ENCODE peak calls at places on chromosomes 7 and 10, in six cellular contexts. B is astrocyte, E is heart left ventricle, O is right lobe of liver, T is A549, X is cardiac muscle cell. W is an unnamed sample. For H3K9me3 and H3K4me1, the result is how much of the 10 kb centered on the place peaks cover.

GRCh38 chr7:74027124-74027682 is 770 bp upstream of the ELN start:
- DNase-seq in B (no peak), E (no peak), O (no peak), T (no peak), X (no peak), W (no peak)

GRCh38 chr10:72695496-72695895 is 3.6 kb downstream of the MCU start:
- DNase-seq in B (no peak), E (no peak), O (no peak), T (no peak), X (no peak), W (no peak)

GRCh38 chr7:111796671-111797070 is 234.4 kb upstream of the IMMP2L start:
- DNase-seq in B (peak), E (no peak), O (no peak), T (peak), X (no peak), W (peak)

GRCh38 chr7:20316706-20317105 is 14.0 kb upstream of the ITGB8 start:
- DNase-seq in B (no peak), E (no peak), O (no peak), T (no peak), X (no peak), W (no peak)

GRCh38 chr7:42237891-42238531 is 1.0 kb upstream of the GLI3 start:
- DNase-seq in B (peak), E (peak), O (peak), T (no peak), X (peak), W (peak)

GRCh38 chr10:12237265-12238220 is 41.6 kb downstream of the CDC123 start:
- DNase-seq in B (no peak), E (no peak), O (no peak), T (no peak), X (no peak), W (no peak)

GRCh38 chr7:158353606-158354570 is 233.7 kb downstream of the PTPRN2 start:
- DNase-seq in B (no peak), E (no peak), O (no peak), T (peak), X (no peak), W (peak)

GRCh38 chr10:116281780-116282179 is 8.8 kb upstream of the GFRA1 start:
- DNase-seq in B (no peak), E (no peak), O (no peak), T (no peak), X (no peak), W (no peak)

GRCh38 chr10:114022751-114023150 is 20.9 kb upstream of the ADRB1 start:
- DNase-seq in B (no peak), E (no peak), O (no peak), T (no peak), X (no peak), W (no peak)

GRCh38 chr7:133955208-133955607 is 171.9 kb upstream of the LRGUK start:
- DNase-seq in B (no peak), E (no peak), O (no peak), T (no peak), X (no peak), W (no peak)

GRCh38 chr7:140079121-140079536 is 16.4 kb upstream of the PARP12 start:
- DNase-seq in B (peak), E (no peak), O (no peak), T (peak), X (peak), W (no peak)

GRCh38 chr10:28291881-28292297 is 11.0 kb downstream of the MPP7 start:
- DNase-seq in B (peak), E (no peak), O (no peak), T (no peak), X (no peak), W (no peak)

GRCh38 chr10:5291501-5292195 is 73.1 kb upstream of the UCN3 start:
- DNase-seq in B (peak), E (peak), O (no peak), T (peak), X (no peak), W (peak)

GRCh38 chr10:94183666-94184264 is 179.0 kb downstream of the NOC3L start:
- DNase-seq in B (peak), E (no peak), O (no peak), T (peak), X (no peak), W (no peak)

GRCh38 chr7:132251327-132251659 is 325.0 kb downstream of the PLXNA4 start:
- DNase-seq in B (no peak), E (peak), O (no peak), T (peak), X (no peak), W (peak)

GRCh38 chr7:90236890-90237289 is 8.1 kb upstream of the CFAP69 start:
- DNase-seq in B (no peak), E (no peak), O (no peak), T (no peak), X (no peak), W (no peak)

GRCh38 chr7:31087351-31087750 is 35.2 kb downstream of the ADCYAP1R1 start:
- DNase-seq in B (no peak), E (no peak), O (peak), T (no peak), X (no peak), W (no peak)

GRCh38 chr10:70656489-70656888 is 15.8 kb upstream of the ADAMTS14 start:
- DNase-seq in B (peak), E (peak), O (peak), T (no peak), X (no peak), W (no peak)

GRCh38 chr10:66916030-66916429 is 9.8 kb upstream of the LRRTM3 start:
- DNase-seq in B (no peak), E (no peak), O (no peak), T (no peak), X (no peak), W (no peak)

GRCh38 chr10:17229016-17229716 is 1.1 kb downstream of the VIM start:
- DNase-seq in B (peak), E (peak), O (peak), T (peak), X (peak), W (peak)

GRCh38 chr10:121596668-121597503 is 1.4 kb downstream of the FGFR2 start:
- DNase-seq in B (no peak), E (no peak), O (peak), T (no peak), X (peak), W (peak)

GRCh38 chr10:132539894-132540293 is 2.3 kb downstream of the INPP5A start:
- DNase-seq in B (peak), E (no peak), O (no peak), T (no peak), X (no peak), W (no peak)

GRCh38 chr7:37065779-37066271 is 341.5 kb upstream of the AOAH start:
- DNase-seq in B (peak), E (no peak), O (no peak), T (no peak), X (no peak), W (no peak)

GRCh38 chr7:5689118-5689517 is 92.3 kb downstream of the RNF216 start:
- DNase-seq in B (no peak), E (no peak), O (no peak), T (no peak), X (no peak), W (no peak)

GRCh38 chr10:112958275-112958995 is 8.4 kb downstream of the TCF7L2 start:
- DNase-seq in B (peak), E (no peak), O (no peak), T (peak), X (no peak), W (no peak)

GRCh38 chr10:88262591-88263234 is 320.4 kb downstream of the RNLS start:
- DNase-seq in B (no peak), E (no peak), O (no peak), T (no peak), X (no peak), W (no peak)

GRCh38 chr7:77858278-77858677 is 59.7 kb downstream of the PHTF2 start:
- DNase-seq in B (no peak), E (no peak), O (no peak), T (no peak), X (no peak), W (no peak)

GRCh38 chr7:77859343-77859742 is 60.8 kb downstream of the PHTF2 start:
- DNase-seq in B (no peak), E (no peak), O (no peak), T (no peak), X (no peak), W (no peak)

DNA sequence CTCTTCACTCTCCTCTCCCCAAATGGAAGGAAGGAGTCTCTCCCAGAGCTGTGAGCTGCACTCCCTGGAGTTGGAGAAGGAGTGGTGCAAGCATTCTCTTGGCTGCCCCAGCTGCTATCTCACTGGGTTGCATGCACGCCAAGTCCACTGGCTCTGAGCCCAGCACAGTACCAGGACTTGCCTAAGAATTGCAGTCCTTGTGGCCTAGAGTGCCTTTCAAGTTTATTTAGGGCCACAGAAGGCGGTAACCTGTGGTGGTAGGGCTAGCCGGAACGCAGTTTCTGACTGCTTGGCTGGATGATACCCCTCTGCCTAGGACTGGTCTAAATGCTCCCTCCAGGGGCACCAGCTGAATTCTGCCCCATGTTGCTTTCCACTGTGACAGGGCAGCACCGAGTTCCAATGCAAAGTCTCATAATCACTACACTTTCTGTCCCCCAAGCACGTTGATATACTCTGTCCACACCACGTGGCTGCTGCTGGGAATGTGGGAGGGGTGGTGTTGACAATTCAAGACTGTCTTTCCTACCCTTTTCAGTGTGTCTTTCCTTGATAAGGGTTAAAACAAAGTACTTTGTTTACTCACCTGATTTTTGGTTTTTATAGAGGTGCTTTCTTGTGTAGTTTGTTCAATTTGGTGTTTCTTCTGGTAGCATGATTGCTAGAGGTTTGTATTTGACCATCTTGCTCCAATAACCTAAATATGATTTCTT is 57.0 kb downstream of the PHTF2 start:
- DNase-seq in B (peak), E (peak), O (peak), T (no peak), X (no peak), W (no peak)
- H3K9me3 ChIP-seq in B (under half), E (under half), O (under half), T (under half), X (under half), W (under half)

GRCh38 chr10:79144341-79145173 is 75.8 kb downstream of the ZMIZ1 start:
- DNase-seq in B (peak), E (no peak), O (no peak), T (no peak), X (no peak), W (no peak)

GRCh38 chr10:79143879-79144278 is 75.1 kb downstream of the ZMIZ1 start:
- DNase-seq in B (no peak), E (no peak), O (no peak), T (no peak), X (no peak), W (no peak)

GRCh38 chr10:79145517-79146470 is 77.0 kb downstream of the ZMIZ1 start:
- DNase-seq in B (no peak), E (no peak), O (no peak), T (no peak), X (no peak), W (no peak)

GRCh38 chr10:79146611-79147130 is 77.9 kb downstream of the ZMIZ1 start:
- DNase-seq in B (no peak), E (peak), O (peak), T (no peak), X (no peak), W (peak)

DNA sequence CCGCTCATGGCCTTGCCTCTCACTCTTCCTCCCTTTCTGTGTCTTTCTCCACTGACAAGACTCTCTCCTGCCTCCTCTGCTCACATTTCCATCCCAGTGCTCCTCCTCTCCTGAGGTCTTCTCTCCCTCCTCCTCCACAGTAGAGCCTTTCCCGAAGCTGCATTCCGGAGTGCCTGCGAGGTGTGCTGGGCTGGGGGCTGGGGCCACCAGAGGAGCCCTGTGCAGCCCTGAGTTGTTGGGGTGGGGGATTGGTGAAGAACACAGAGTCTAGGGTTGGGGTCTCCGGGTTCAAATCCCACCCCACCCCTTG is 76.4 kb downstream of the ZMIZ1 start:
- DNase-seq in B (no peak), E (no peak), O (no peak), T (no peak), X (no peak), W (no peak)
- H3K4me1 ChIP-seq in B (half or more), E (half or more), O (under half), T (half or more), X (half or more), W (under half)

GRCh38 chr7:44797329-44798258 is 1.1 kb downstream of the PPIA start:
- DNase-seq in B (peak), E (peak), O (peak), T (peak), X (peak), W (peak)
- TF ChIP-seq CTCF in B (peak), E (peak), O (peak), T (peak), X (peak), W (peak)

GRCh38 chr10:105197960-105198359 is 556.9 kb downstream of the SORCS3 start:
- DNase-seq in B (no peak), E (no peak), O (no peak), T (no peak), X (no peak), W (no peak)
- H3K9me3 ChIP-seq in B (under half), E (under half), O (under half), T (under half), X (under half), W (under half)

DNA sequence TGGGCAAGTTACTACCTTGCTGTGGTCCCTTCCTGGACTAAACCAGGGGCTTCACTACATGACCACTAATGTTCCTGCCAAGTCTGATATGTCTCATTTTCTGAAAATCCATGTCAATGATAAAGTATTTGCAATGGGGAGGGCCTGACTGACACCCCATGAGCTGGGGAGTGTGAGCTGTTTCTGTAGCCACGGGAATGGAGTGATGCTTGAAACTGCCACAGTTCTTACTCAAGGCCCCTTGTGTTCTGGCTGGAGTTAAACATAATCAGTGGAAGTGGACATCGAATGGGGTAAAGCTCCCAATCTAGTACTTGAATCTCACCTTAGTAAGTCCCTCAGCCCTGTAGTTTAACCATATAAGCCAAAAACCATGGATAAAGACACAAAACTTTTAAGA is 61.9 kb upstream of the PDLIM1 start:
- DNase-seq in B (no peak), E (no peak), O (no peak), T (no peak), X (no peak), W (no peak)
- H3K4me1 ChIP-seq in B (under half), E (under half), O (under half), T (under half), X (under half), W (under half)

GRCh38 chr7:116216956-116217570 is 6.7 kb downstream of the TES start:
- DNase-seq in B (no peak), E (no peak), O (no peak), T (peak), X (no peak), W (no peak)

GRCh38 chr7:116212859-116213258 is 2.5 kb downstream of the TES start:
- DNase-seq in B (no peak), E (no peak), O (no peak), T (no peak), X (no peak), W (no peak)

GRCh38 chr7:116215550-116215949 is 5.2 kb downstream of the TES start:
- DNase-seq in B (no peak), E (no peak), O (no peak), T (no peak), X (no peak), W (no peak)

GRCh38 chr7:116213361-116214155 is 3.2 kb downstream of the TES start:
- DNase-seq in B (no peak), E (peak), O (no peak), T (no peak), X (no peak), W (no peak)

GRCh38 chr7:116214921-116215320 is 4.6 kb downstream of the TES start:
- DNase-seq in B (no peak), E (no peak), O (no peak), T (no peak), X (no peak), W (no peak)
- TF ChIP-seq CTCF in B (no peak), E (no peak), O (no peak), T (no peak), X (no peak), W (no peak)

GRCh38 chr7:17486835-17487234 is 188.4 kb downstream of the AHR start:
- DNase-seq in B (no peak), E (no peak), O (no peak), T (no peak), X (no peak), W (no peak)

GRCh38 chr7:17485905-17486304 is 187.5 kb downstream of the AHR start:
- DNase-seq in B (no peak), E (no peak), O (no peak), T (no peak), X (no peak), W (no peak)

GRCh38 chr7:17488829-17489228 is 190.4 kb downstream of the AHR start:
- DNase-seq in B (no peak), E (no peak), O (no peak), T (no peak), X (no peak), W (no peak)

GRCh38 chr7:17487343-17487742 is 188.9 kb downstream of the AHR start:
- DNase-seq in B (no peak), E (no peak), O (no peak), T (no peak), X (no peak), W (no peak)

GRCh38 chr7:17485368-17485767 is 186.9 kb downstream of the AHR start:
- DNase-seq in B (no peak), E (no peak), O (no peak), T (no peak), X (no peak), W (no peak)
- H3K9me3 ChIP-seq in B (under half), E (under half), O (under half), T (under half), X (under half), W (under half)

DNA sequence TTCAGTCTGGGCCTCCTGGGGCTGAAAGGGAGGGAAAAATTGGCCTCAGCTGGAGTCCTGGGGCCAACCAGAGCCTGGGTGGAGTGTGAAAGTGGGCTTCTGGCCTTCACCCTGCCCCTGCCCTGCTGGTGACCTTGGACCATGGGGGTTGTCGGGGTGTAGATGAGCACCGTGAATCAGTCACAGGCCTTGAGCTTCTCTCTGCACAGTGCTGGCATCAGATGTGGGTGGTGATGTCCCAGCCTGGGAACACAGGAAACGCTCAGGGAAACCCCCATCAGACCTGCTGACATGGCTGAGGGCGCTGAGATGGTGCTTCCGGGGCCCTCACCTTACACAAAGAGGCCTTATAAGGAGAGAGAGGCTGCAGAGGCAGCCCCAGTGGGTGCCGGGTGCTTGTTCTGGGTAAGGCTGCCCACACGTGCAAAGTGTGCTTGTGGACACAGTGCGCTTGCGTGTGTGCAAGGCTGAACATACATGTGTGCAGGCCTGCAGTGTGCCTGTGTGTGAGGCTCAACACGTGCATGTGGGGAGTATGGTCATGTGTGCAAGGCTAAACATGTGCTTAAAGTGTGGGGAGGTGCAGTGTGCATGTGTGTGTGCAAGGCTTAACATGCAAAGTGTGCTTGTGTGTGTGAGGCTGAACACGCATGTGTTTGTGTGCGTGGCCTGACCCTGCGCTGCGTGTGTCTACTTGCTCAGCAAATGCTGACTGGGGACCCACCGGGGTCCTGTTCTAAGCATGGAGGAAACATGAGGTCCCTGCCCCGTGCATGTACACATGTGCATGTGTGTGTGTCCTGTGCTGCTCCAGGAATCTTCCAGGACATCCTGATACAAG is 6.5 kb downstream of the ARPC1B start:
- DNase-seq in B (no peak), E (no peak), O (no peak), T (no peak), X (no peak), W (peak)
- H3K4me1 ChIP-seq in B (under half), E (under half), O (under half), T (under half), X (under half), W (under half)

GRCh38 chr10:125865120-125865519 is 16.0 kb downstream of the DHX32 start:
- DNase-seq in B (no peak), E (no peak), O (no peak), T (no peak), X (no peak), W (no peak)

GRCh38 chr10:125866421-125867029 is 14.6 kb downstream of the DHX32 start:
- DNase-seq in B (no peak), E (no peak), O (no peak), T (no peak), X (no peak), W (peak)

GRCh38 chr10:125871341-125871740 is 9.8 kb downstream of the DHX32 start:
- DNase-seq in B (peak), E (no peak), O (no peak), T (no peak), X (no peak), W (no peak)

GRCh38 chr10:125868372-125868975 is 12.6 kb downstream of the DHX32 start:
- DNase-seq in B (peak), E (no peak), O (no peak), T (peak), X (peak), W (peak)
- TF ChIP-seq CTCF in B (peak), E (peak), O (peak), T (peak), X (peak), W (peak)

W was measured in mucosa of descending colon.